ENCODE peak calls at places on chromosomes 2 and 18, in five cellular contexts. One of them, this sample, is unnamed.

GRCh38 chr2:230746213-230746612 is 33.6 kb downstream of the CAB39 start:
- DNase-seq in GM12878: no peak
- DNase-seq in K562: no peak
- DNase-seq in H1: no peak
- DNase-seq in SK-N-SH: no peak
- DNase-seq in this sample: no peak

GRCh38 chr18:77650799-77651385 is 401.2 kb downstream of the GALR1 start:
- DNase-seq in K562: peak
- DNase-seq in H1: peak
- DNase-seq in SK-N-SH: peak
- DNase-seq in GM12878: no peak
- DNase-seq in this sample: peak

GRCh38 chr2:121417826-121418225 is 112.9 kb upstream of the RNU4ATAC start:
- DNase-seq in GM12878: no peak
- DNase-seq in SK-N-SH: no peak
- DNase-seq in K562: no peak
- DNase-seq in H1: no peak
- DNase-seq in this sample: no peak

GRCh38 chr2:98134138-98134537 is 47.2 kb downstream of the VWA3B start:
- DNase-seq in K562: no peak
- DNase-seq in GM12878: peak
- DNase-seq in SK-N-SH: no peak
- DNase-seq in H1: no peak
- DNase-seq in this sample: no peak

GRCh38 chr2:8515390-8515761 is 166.5 kb upstream of the ID2 start:
- DNase-seq in GM12878: peak
- DNase-seq in K562: no peak
- DNase-seq in SK-N-SH: no peak
- DNase-seq in H1: no peak
- DNase-seq in this sample: no peak

GRCh38 chr2:190564838-190565237 is 30.3 kb upstream of the NEMP2 start:
- DNase-seq in GM12878: no peak
- DNase-seq in H1: no peak
- DNase-seq in K562: no peak
- DNase-seq in SK-N-SH: no peak
- DNase-seq in this sample: no peak

GRCh38 chr2:215833531-215834162 is 179.7 kb downstream of the MREG start:
- DNase-seq in SK-N-SH: no peak
- DNase-seq in K562: peak
- DNase-seq in GM12878: no peak
- DNase-seq in H1: no peak
- DNase-seq in this sample: peak

GRCh38 chr2:77487074-77487803 is 34.9 kb downstream of the LRRTM4 start:
- DNase-seq in SK-N-SH: no peak
- DNase-seq in H1: no peak
- DNase-seq in K562: no peak
- DNase-seq in GM12878: no peak
- DNase-seq in this sample: no peak

GRCh38 chr2:63569740-63570139 is 18.5 kb downstream of the WDPCP start:
- DNase-seq in H1: no peak
- DNase-seq in GM12878: peak
- DNase-seq in SK-N-SH: no peak
- DNase-seq in K562: no peak
- DNase-seq in this sample: no peak

GRCh38 chr2:68623820-68624219 is 19.6 kb upstream of the PROKR1 start:
- DNase-seq in GM12878: no peak
- DNase-seq in K562: no peak
- DNase-seq in H1: no peak
- DNase-seq in SK-N-SH: no peak
- DNase-seq in this sample: no peak

GRCh38 chr2:9637330-9637729 is 6.5 kb upstream of the YWHAQ start:
- DNase-seq in GM12878: no peak
- DNase-seq in H1: no peak
- DNase-seq in K562: no peak
- DNase-seq in SK-N-SH: no peak
- DNase-seq in this sample: no peak

GRCh38 chr2:104406273-104406726 is 447.6 kb upstream of the POU3F3 start:
- DNase-seq in K562: no peak
- DNase-seq in GM12878: no peak
- DNase-seq in H1: no peak
- DNase-seq in SK-N-SH: peak
- DNase-seq in this sample: no peak

GRCh38 chr2:100484390-100484789 is 14.1 kb downstream of the NMS start:
- DNase-seq in SK-N-SH: no peak
- DNase-seq in K562: no peak
- DNase-seq in H1: no peak
- DNase-seq in GM12878: no peak
- DNase-seq in this sample: no peak

GRCh38 chr2:148299616-148300015 is 278.7 kb downstream of the MBD5 start:
- DNase-seq in SK-N-SH: no peak
- DNase-seq in GM12878: no peak
- DNase-seq in K562: no peak
- DNase-seq in H1: no peak
- DNase-seq in this sample: no peak

GRCh38 chr2:83522891-83523493 is 936.1 kb downstream of the SUCLG1 start:
- DNase-seq in GM12878: no peak
- DNase-seq in SK-N-SH: no peak
- DNase-seq in H1: no peak
- DNase-seq in K562: no peak
- DNase-seq in this sample: no peak

GRCh38 chr2:101625387-101625786 is 72.1 kb upstream of the MAP4K4 start:
- DNase-seq in H1: no peak
- DNase-seq in K562: no peak
- DNase-seq in GM12878: no peak
- DNase-seq in SK-N-SH: no peak
- DNase-seq in this sample: no peak

GRCh38 chr2:121099329-121100318 is 185.4 kb downstream of the TFCP2L1 start:
- DNase-seq in H1: peak
- DNase-seq in K562: no peak
- DNase-seq in GM12878: no peak
- DNase-seq in SK-N-SH: peak
- DNase-seq in this sample: peak

GRCh38 chr2:10032746-10033105 is 10.6 kb upstream of the KLF11 start:
- DNase-seq in SK-N-SH: no peak
- DNase-seq in K562: no peak
- DNase-seq in H1: no peak
- DNase-seq in GM12878: no peak
- DNase-seq in this sample: no peak

GRCh38 chr2:22798389-22798788 is 586.6 kb upstream of the KLHL29 start:
- DNase-seq in SK-N-SH: no peak
- DNase-seq in GM12878: no peak
- DNase-seq in K562: no peak
- DNase-seq in H1: no peak
- DNase-seq in this sample: no peak

GRCh38 chr2:127701651-127702394 is 526 bp downstream of the SFT2D3 start:
- DNase-seq in SK-N-SH: peak
- DNase-seq in K562: peak
- DNase-seq in H1: peak
- DNase-seq in GM12878: peak
- DNase-seq in this sample: peak

GRCh38 chr2:127702395-127703009 is 1.2 kb downstream of the SFT2D3 start:
- DNase-seq in K562: no peak
- DNase-seq in GM12878: no peak
- DNase-seq in SK-N-SH: no peak
- DNase-seq in H1: no peak
- DNase-seq in this sample: no peak

GRCh38 chr2:127701193-127701650 is at the start of gene SFT2D3:
- DNase-seq in K562: peak
- DNase-seq in H1: peak
- DNase-seq in SK-N-SH: peak
- DNase-seq in GM12878: peak
- DNase-seq in this sample: peak

GRCh38 chr2:127698553-127699355 is 2.5 kb upstream of the SFT2D3 start:
- DNase-seq in SK-N-SH: no peak
- DNase-seq in K562: no peak
- DNase-seq in GM12878: no peak
- DNase-seq in H1: no peak
- DNase-seq in this sample: no peak

DNA sequence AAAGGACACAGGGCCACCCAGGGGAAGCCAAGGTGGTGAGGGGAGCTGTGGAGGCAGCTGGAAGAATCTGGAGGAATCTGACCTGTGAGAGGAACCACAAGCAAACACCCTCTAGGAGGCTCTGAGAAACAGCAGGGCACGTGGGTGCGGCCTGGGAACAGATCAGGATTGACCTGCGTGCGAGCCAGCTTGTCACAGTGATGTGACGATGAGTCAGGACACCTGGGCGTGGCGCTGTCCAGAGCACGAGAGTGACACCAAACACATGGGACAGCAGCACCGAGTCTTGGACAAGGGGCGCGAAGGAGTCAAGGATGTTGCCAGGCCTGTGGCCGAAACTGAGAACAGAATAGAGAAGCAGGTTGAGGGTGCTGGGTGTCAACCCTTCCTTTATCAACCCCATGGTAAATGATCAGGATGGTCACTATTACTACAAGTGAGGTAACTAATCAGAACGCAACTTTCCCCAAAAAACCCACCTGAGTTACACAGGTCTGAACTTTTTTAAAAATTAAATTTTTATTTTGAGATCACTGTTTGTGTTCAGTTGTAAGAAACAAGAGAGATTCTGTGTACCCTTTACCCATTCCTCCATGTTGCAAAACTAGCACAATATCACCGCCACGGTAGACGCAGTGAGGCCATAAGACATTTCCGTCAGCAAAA is 637 bp upstream of the SFT2D3 start:
- DNase-seq in H1: peak
- DNase-seq in SK-N-SH: no peak
- DNase-seq in K562: peak
- DNase-seq in GM12878: peak
- DNase-seq in this sample: peak
- TF ChIP-seq JUND in H1: no peak
- TF ChIP-seq JUND in SK-N-SH: no peak
- TF ChIP-seq JUND in K562: peak
- TF ChIP-seq JUND in GM12878: peak
- TF ChIP-seq JUND in this sample: no peak

DNA sequence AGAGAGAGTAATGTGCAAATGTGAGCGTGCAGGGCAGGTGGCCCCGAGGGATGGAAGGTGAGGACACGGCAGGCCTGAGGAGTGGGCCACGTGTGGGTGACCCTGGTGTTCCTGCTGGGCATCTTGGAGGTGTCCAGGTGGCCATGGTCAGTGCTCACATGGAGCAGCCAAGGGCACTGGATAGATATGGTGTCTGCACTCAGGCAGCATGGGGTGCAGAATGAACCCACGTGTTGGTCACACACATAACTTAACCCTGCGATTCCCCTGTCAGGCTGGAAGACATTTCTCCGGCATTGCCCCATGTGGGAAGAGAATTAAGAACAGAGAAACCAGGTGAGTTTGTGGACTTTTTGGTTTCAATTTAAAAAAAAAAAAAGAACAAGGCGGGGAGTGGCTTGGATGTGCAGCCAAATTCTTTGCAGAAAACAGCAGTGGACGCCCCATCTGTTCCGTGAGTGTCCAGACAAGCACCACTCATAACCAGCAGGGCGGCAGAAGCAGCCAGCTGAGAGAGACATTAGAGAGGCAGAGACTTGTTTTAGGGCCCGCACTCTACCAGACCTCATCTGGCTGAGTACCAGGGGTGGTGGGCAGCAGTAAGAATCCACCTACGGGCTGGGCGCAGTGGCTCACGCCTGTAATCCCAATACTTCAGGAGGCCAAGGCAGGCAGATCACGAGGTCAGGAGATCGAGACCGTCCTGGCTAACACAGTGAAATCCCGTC is 249.8 kb downstream of the ACKR3 start:
- DNase-seq in GM12878: no peak
- DNase-seq in H1: no peak
- DNase-seq in K562: no peak
- DNase-seq in SK-N-SH: no peak
- DNase-seq in this sample: no peak
- TF ChIP-seq JUND in GM12878: no peak
- TF ChIP-seq JUND in H1: no peak
- TF ChIP-seq JUND in K562: no peak
- TF ChIP-seq JUND in SK-N-SH: no peak
- TF ChIP-seq JUND in this sample: no peak

GRCh38 chr2:73176205-73176880 is 26.0 kb upstream of the NOTO start:
- DNase-seq in GM12878: no peak
- DNase-seq in K562: peak
- DNase-seq in H1: peak
- DNase-seq in SK-N-SH: no peak
- DNase-seq in this sample: no peak
- TF ChIP-seq JUND in GM12878: no peak
- TF ChIP-seq JUND in K562: no peak
- TF ChIP-seq JUND in H1: no peak
- TF ChIP-seq JUND in SK-N-SH: no peak
- TF ChIP-seq JUND in this sample: no peak

GRCh38 chr2:48589170-48589767 is 28.4 kb upstream of the GTF2A1L start:
- DNase-seq in SK-N-SH: peak
- DNase-seq in K562: peak
- DNase-seq in GM12878: no peak
- DNase-seq in H1: no peak
- DNase-seq in this sample: no peak
- TF ChIP-seq JUND in SK-N-SH: no peak
- TF ChIP-seq JUND in K562: no peak
- TF ChIP-seq JUND in GM12878: no peak
- TF ChIP-seq JUND in H1: no peak
- TF ChIP-seq JUND in this sample: no peak

This sample was measured in T47D.